ENCODE peak calls at places on chromosomes 13 and 19, in four cellular contexts. B, M, O and G are unnamed samples.

GRCh38 chr13:101925731-101926130 is 473.3 kb downstream of the ITGBL1 start:
- DNase-seq in O (no peak), B (no peak), M (no peak), G (no peak)

GRCh38 chr13:91308299-91308698 is 39.2 kb upstream of the MIR17HG start:
- DNase-seq in M (no peak), B (no peak), O (no peak), G (peak)

GRCh38 chr13:111027481-111028439 is 87.3 kb upstream of the ARHGEF7 start:
- DNase-seq in O (no peak), M (no peak), B (no peak), G (no peak)

GRCh38 chr19:57786286-57786685 is 16.8 kb downstream of the ZNF586 start:
- DNase-seq in O (no peak), B (no peak), M (no peak), G (no peak)

GRCh38 chr13:99822820-99823219 is 148.7 kb downstream of the ZIC5 start:
- DNase-seq in M (no peak), O (no peak), B (no peak), G (no peak)

GRCh38 chr13:64819081-64819480 is 2411.1 kb downstream of the PCDH9 start:
- DNase-seq in M (no peak), O (no peak), B (no peak), G (no peak)

GRCh38 chr13:76596216-76596615 is 290.0 kb downstream of the KCTD12 start:
- DNase-seq in M (no peak), B (no peak), O (no peak), G (no peak)

GRCh38 chr19:11382898-11383705 is 1.0 kb downstream of the EPOR start:
- DNase-seq in B (peak), O (no peak), M (no peak), G (peak)

GRCh38 chr19:46015961-46016425 is 6.9 kb downstream of the PGLYRP1 start:
- DNase-seq in M (no peak), B (no peak), O (no peak), G (no peak)

GRCh38 chr19:4369888-4370260 is 26.5 kb downstream of the MPND start:
- DNase-seq in B (no peak), O (no peak), M (peak), G (no peak)

GRCh38 chr19:2288743-2289713 is 7.1 kb upstream of the PEAK3 start:
- DNase-seq in O (no peak), M (no peak), B (no peak), G (no peak)

GRCh38 chr19:14437578-14438140 is 4.6 kb downstream of the PKN1 start:
- DNase-seq in M (no peak), B (no peak), O (no peak), G (no peak)

GRCh38 chr13:43963726-43964125 is 84.0 kb downstream of the LACC1 start:
- DNase-seq in B (peak), M (no peak), O (no peak), G (peak)

GRCh38 chr13:31090921-31091624 is 70.6 kb downstream of the HSPH1 start:
- DNase-seq in O (no peak), M (no peak), B (peak), G (no peak)

GRCh38 chr19:43799502-43800142 is 2.6 kb downstream of the LYPD5 start:
- DNase-seq in B (no peak), O (no peak), M (no peak), G (no peak)

GRCh38 chr19:14248578-14249011 is 42.6 kb upstream of the ADGRL1 start:
- DNase-seq in M (no peak), B (peak), O (peak), G (peak)

GRCh38 chr19:46390121-46390858 is 23.1 kb downstream of the CCDC8 start:
- DNase-seq in B (no peak), O (no peak), M (no peak), G (no peak)